ENCODE peak calls at places on chromosome 3, in eight cellular contexts. Y is lower lobe of right lung, D is H1, B is HepG2, Q is colonic mucosa, O is transverse colon, H is mammary epithelial cell, G is neural progenitor cell. C is an unnamed sample.

GRCh38 chr3:15428539-15428938 is 1.1 kb downstream of the EAF1 start:
- DNase-seq in Y (no peak), D (no peak), B (no peak), Q (no peak), O (no peak), H (peak; percentile 90), G (no peak), C (peak; percentile 14)

GRCh38 chr3:385151-385550 is 188.6 kb downstream of the CHL1 start:
- DNase-seq in Y (no peak), D (no peak), B (no peak), Q (no peak), O (no peak), H (peak; percentile 27), G (no peak), C (peak; percentile 25)

GRCh38 chr3:186705882-186706780 is 11.0 kb upstream of the KNG1 start:
- DNase-seq in Y (no peak), D (no peak), B (no peak), Q (no peak), O (no peak), H (peak; percentile 32), G (no peak), C (no peak)

GRCh38 chr3:47847801-47848518 is 45.0 kb downstream of the DHX30 start:
- DNase-seq in Y (no peak), D (no peak), B (no peak), Q (no peak), O (no peak), H (no peak), G (no peak), C (no peak)

GRCh38 chr3:9339750-9340449 is 23.0 kb upstream of the THUMPD3 start:
- DNase-seq in Y (no peak), D (no peak), B (no peak), Q (no peak), O (no peak), H (no peak), G (no peak), C (no peak)

GRCh38 chr3:176650478-176650877 is 546.8 kb downstream of the TBL1XR1 start:
- DNase-seq in Y (no peak), D (no peak), B (no peak), Q (no peak), O (no peak), H (peak; percentile 57), G (no peak), C (no peak)

GRCh38 chr3:129195731-129196256 is 12.1 kb upstream of the CNBP start:
- DNase-seq in Y (no peak), D (no peak), B (peak; percentile 16), Q (no peak), O (peak; percentile 35), H (peak; percentile 89), G (no peak), C (peak; percentile 73)

GRCh38 chr3:147231111-147231510 is 175.2 kb downstream of the ZIC4 start:
- DNase-seq in Y (no peak), D (no peak), B (no peak), Q (no peak), O (no peak), H (no peak), G (no peak), C (no peak)

GRCh38 chr3:183385698-183386590 is 42.5 kb downstream of the MCF2L2 start:
- DNase-seq in Y (no peak), D (no peak), B (peak; percentile 47), Q (peak; percentile 74), O (peak; percentile 61), H (peak; percentile 59), G (peak; percentile 81), C (peak; percentile 34)

GRCh38 chr3:150729682-150730360 is 26.1 kb upstream of the ERICH6 start:
- DNase-seq in Y (no peak), D (no peak), B (no peak), Q (no peak), O (no peak), H (no peak), G (no peak), C (no peak)

GRCh38 chr3:46360904-46361303 is 7.0 kb downstream of the CCR2 start:
- DNase-seq in Y (no peak), D (no peak), B (no peak), Q (no peak), O (no peak), H (no peak), G (no peak), C (no peak)

GRCh38 chr3:46899151-46900006 is 21.9 kb downstream of the PTH1R start:
- DNase-seq in Y (peak; percentile 38), D (no peak), B (no peak), Q (no peak), O (no peak), H (no peak), G (no peak), C (no peak)

GRCh38 chr3:128473180-128473519 is 6.5 kb upstream of the DNAJB8 start:
- DNase-seq in Y (no peak), D (no peak), B (no peak), Q (no peak), O (no peak), H (no peak), G (no peak), C (no peak)

GRCh38 chr3:29331035-29331434 is 50.2 kb downstream of the RBMS3 start:
- DNase-seq in Y (no peak), D (no peak), B (no peak), Q (no peak), O (no peak), H (no peak), G (no peak), C (no peak)

GRCh38 chr3:166685246-166685645 is 694.9 kb downstream of the ZBBX start:
- DNase-seq in Y (no peak), D (no peak), B (no peak), Q (no peak), O (no peak), H (no peak), G (no peak), C (no peak)

GRCh38 chr3:39721076-39721475 is 88.3 kb upstream of the MYRIP start:
- DNase-seq in Y (no peak), D (no peak), B (no peak), Q (no peak), O (no peak), H (no peak), G (no peak), C (no peak)

GRCh38 chr3:182628531-182628930 is 164.8 kb upstream of the ATP11B start:
- DNase-seq in Y (no peak), D (no peak), B (no peak), Q (no peak), O (no peak), H (no peak), G (no peak), C (no peak)

GRCh38 chr3:106821801-106822200 is 555.4 kb upstream of the CCDC54 start:
- DNase-seq in Y (no peak), D (no peak), B (no peak), Q (no peak), O (no peak), H (no peak), G (no peak), C (no peak)

GRCh38 chr3:123290107-123290930 is 88.6 kb downstream of the SEC22A start:
- DNase-seq in Y (no peak), D (no peak), B (no peak), Q (no peak), O (no peak), H (no peak), G (no peak), C (no peak)

GRCh38 chr3:171760475-171760874 is 49.8 kb downstream of the PLD1 start:
- DNase-seq in Y (no peak), D (no peak), B (no peak), Q (no peak), O (no peak), H (no peak), G (no peak), C (no peak)

DNA sequence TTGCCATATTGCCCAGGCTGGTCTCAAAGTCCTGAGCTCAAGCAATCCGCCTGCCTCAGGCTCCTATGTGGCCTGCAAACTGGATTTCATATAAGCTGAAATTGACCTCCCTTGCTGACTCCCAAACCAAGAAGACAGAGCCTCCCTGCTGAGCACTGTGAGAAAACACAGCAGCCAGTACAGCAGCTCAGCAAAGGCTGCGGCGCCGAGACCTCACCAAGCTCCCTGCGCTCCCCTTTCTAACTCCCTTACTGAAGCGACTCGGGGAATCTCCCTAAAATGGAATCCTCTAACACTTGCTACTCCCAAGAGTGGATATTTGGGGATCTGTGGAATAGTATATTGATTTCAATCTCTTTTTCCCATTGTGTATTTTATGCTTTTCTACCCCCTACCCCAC is 34.6 kb downstream of the MUC20 start:
- DNase-seq in Y (no peak), D (no peak), B (no peak), Q (no peak), O (no peak), H (no peak), G (no peak), C (no peak)
- H3K36me3 ChIP-seq in Y (no peaks in the 10 kb centered on the region), D (no peaks in the 10 kb centered on the region), B (no peaks in the 10 kb centered on the region), Q (peaks cover 3% of the 10 kb centered on the region), O (no peaks in the 10 kb centered on the region), H (no peaks in the 10 kb centered on the region), G (no peaks in the 10 kb centered on the region), C (no peaks in the 10 kb centered on the region)

DNA sequence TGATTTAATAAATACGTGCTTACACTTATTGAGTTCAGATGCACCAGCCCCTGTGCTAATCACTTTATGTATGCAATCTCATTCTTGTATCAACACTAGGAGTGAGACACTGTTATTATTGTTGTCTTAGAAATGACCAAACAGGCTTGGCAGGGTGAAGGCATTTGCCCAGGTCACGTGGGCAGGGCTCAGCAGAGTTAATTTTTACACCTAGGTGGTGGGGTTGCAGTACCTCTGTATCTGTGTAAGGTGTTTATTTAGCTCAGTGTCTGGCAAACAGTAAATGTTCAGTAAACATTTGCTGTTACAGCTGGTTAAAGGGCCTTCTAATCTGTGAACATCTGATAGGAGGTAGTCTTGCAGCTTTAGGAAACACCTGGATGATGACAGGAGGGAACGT is 200.0 kb downstream of the CACNA2D3 start:
- DNase-seq in Y (no peak), D (no peak), B (peak; percentile 10), Q (peak; percentile 74), O (peak; percentile 75), H (no peak), G (no peak), C (no peak)
- TF ChIP-seq CTCF in Y (no peak), D (no peak), B (no peak), Q (no peak), O (no peak), H (no peak), G (no peak), C (no peak)

DNA sequence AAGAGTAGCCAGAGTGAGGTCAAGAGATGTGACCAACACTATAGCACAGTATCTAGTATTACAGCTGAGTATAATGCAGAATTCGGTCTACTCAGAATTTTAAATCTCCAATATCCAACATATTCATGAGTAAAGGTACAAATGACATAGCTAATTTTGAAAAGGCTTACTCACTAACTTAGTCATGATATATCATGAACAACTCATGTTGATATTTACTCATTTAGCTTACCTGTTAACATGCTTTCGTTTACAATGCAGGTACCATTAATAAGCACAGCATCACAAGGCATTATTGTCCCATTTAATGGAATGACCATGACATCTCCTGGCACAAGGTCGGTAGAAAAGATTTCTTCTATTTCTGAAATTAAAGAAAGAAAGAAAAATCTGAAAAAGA is 36.9 kb downstream of the ATP13A3 start:
- DNase-seq in Y (no peak), D (no peak), B (no peak), Q (no peak), O (no peak), H (no peak), G (no peak), C (no peak)
- H3K36me3 ChIP-seq in Y (peaks cover 88% of the 10 kb centered on the region), D (peaks cover 26% of the 10 kb centered on the region), B (peaks cover 9% of the 10 kb centered on the region), Q (peaks cover 11% of the 10 kb centered on the region), O (no peaks in the 10 kb centered on the region), H (peaks cover 49% of the 10 kb centered on the region), G (peaks cover 40% of the 10 kb centered on the region), C (peaks cover 4% of the 10 kb centered on the region)

DNA sequence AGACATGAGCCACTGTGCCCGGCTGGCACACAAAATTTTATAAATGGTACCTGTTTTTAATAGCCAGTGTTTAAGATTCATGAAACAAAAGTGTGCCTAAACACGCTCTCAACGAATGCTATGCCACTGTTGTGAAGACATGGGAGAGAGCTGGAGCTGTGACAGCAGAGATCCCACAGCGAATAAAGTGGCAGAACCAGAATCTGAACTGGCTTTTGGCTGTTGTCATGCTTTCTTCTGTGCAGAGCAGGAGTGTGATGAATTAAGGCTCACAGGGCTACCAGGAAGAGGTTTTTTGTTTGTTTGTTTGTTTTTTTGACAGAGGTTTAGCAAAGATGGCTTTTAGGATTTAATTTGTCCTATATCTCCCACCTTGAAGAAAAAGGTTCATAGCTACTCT is 14.5 kb downstream of the PTPRG start:
- DNase-seq in Y (no peak), D (no peak), B (no peak), Q (no peak), O (no peak), H (no peak), G (no peak), C (no peak)
- TF ChIP-seq CTCF in Y (no peak), D (no peak), B (no peak), Q (no peak), O (no peak), H (no peak), G (no peak), C (no peak)